ENCODE peak calls at places on chromosomes 4 and X, in seven cellular contexts. L, I, M, V, J, Y and C are unnamed samples.

GRCh38 chr4:163251204-163251603 is 81.2 kb downstream of the NPY1R start:
- DNase-seq in J (no peak), V (no peak), Y (peak), I (peak), M (no peak), L (peak), C (no peak)

GRCh38 chrX:33324099-33324498 is 112.8 kb upstream of the DMD start:
- DNase-seq in L (peak), Y (no peak), V (no peak), I (no peak), M (no peak), J (no peak), C (no peak)

GRCh38 chrX:47573334-47574095 is 8.7 kb upstream of the TIMP1 start:
- DNase-seq in J (peak), V (peak), Y (no peak), L (peak), I (peak), M (peak), C (peak)

GRCh38 chr4:181520790-181521189 is 722.4 kb upstream of the TENM3 start:
- DNase-seq in M (no peak), V (no peak), L (no peak), J (no peak), Y (no peak), I (no peak), C (no peak)

GRCh38 chr4:7539659-7540058 is 104.9 kb upstream of the PSAPL1 start:
- DNase-seq in Y (no peak), V (no peak), I (peak), J (no peak), M (no peak), L (peak), C (no peak)

GRCh38 chrX:152601848-152602616 is 35.7 kb upstream of the GABRQ start:
- DNase-seq in V (no peak), I (peak), L (peak), M (no peak), J (peak), Y (no peak), C (no peak)

GRCh38 chr4:76677571-76678326 is 220.2 kb downstream of the SOWAHB start:
- DNase-seq in M (no peak), L (no peak), J (no peak), Y (no peak), V (no peak), I (no peak), C (no peak)

GRCh38 chr4:24971192-24971591 is 58.4 kb upstream of the CCDC149 start:
- DNase-seq in J (no peak), L (no peak), V (no peak), M (no peak), Y (peak), I (no peak), C (no peak)

GRCh38 chr4:158728256-158728655 is 5.1 kb upstream of the PPID start:
- DNase-seq in L (no peak), J (no peak), V (no peak), M (no peak), I (no peak), Y (no peak), C (no peak)

GRCh38 chr4:13493793-13494192 is 9.7 kb upstream of the RAB28 start:
- DNase-seq in M (no peak), J (no peak), L (no peak), V (no peak), I (no peak), Y (no peak), C (no peak)
- H2BK5ac ChIP-seq in M (no peak), J (no peak), L (no peak), V (no peak), I (no peak), Y (no peak), C (no peak)

GRCh38 chr4:4672397-4672796 is 130.5 kb upstream of the STX18 start:
- DNase-seq in V (no peak), I (no peak), L (no peak), Y (no peak), M (no peak), J (no peak), C (no peak)

GRCh38 chr4:4673070-4673469 is 131.2 kb upstream of the STX18 start:
- DNase-seq in M (peak), L (peak), V (no peak), J (peak), Y (peak), I (peak), C (peak)

GRCh38 chr4:4670869-4671268 is 129.0 kb upstream of the STX18 start:
- DNase-seq in I (peak), Y (no peak), M (no peak), J (no peak), L (no peak), V (no peak), C (peak)

GRCh38 chr4:4675051-4675581 is 133.3 kb upstream of the STX18 start:
- DNase-seq in V (no peak), Y (no peak), M (no peak), I (no peak), J (no peak), L (no peak), C (no peak)

GRCh38 chr4:4671774-4672349 is 130.0 kb upstream of the STX18 start:
- DNase-seq in V (peak), Y (no peak), I (no peak), M (no peak), J (no peak), L (no peak), C (peak)
- H3K4me2 ChIP-seq in V (peak), Y (no peak), I (no peak), M (no peak), J (no peak), L (no peak), C (no peak)

DNA sequence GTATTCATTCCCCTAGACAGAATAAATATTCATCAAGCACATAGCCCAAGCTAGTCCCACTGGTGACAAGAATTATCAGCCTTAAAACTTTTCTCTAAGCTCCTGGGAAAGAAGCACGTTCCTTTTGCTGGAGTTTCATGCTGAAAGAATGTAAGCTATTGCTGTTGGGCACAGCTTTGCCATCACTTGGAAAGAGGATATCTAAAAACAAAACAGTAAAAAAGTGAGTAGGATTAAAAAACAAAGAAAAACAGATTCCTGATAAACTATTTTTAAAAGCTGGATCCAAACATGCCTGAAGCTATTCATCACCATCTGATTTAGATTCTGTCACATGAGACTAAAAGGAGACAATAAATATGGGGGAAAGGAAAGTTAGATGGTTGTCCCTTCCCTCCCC is 176.8 kb downstream of the SCFD2 start:
- DNase-seq in J (no peak), I (no peak), L (no peak), M (no peak), Y (peak), V (peak), C (peak)
- H2BK5ac ChIP-seq in J (no peak), I (no peak), L (no peak), M (no peak), Y (no peak), V (peak), C (no peak)

DNA sequence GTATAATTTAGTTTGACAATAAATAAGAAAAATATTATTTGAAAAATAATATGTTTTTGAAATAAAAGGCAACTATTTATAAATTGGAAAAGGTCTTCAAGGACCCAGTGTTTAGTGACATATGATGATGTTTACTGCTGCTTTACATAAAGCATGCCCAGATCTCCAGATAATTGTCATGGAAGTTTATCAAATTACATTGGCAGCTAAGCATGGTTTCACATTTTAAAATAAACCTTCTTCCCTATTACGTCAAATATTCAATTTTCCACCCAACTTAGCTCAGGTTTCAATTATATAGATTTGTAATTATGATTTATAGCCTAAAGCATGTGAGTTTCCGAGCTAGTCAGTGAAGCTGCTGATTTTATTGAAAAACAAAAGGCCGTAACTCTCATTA is 417.2 kb downstream of the CFAP47 start:
- DNase-seq in M (no peak), J (no peak), Y (no peak), L (no peak), I (no peak), V (no peak), C (no peak)
- H3K4me2 ChIP-seq in M (no peak), J (no peak), Y (no peak), L (no peak), I (no peak), V (no peak), C (no peak)

DNA sequence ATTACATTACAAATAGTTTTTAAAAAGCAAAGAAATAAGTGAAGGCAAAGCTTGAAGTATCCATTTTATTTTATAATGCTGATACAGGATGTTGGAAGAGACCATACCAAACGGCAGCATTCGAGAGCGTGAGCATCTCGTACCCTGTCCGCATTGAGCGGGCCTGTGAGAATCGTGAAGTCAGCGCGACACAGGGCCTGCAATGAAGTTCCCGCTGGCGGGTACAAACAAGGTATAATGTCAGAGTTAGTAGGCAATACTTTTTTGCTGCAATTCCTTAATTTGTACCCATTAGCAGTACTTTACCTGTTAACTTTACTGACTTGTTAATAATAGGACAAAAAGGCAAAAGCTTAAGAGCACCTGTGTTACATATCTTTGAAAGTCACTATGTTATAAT is 19.0 kb downstream of the HNRNPD start:
- DNase-seq in I (no peak), L (no peak), V (no peak), M (no peak), J (no peak), Y (no peak), C (no peak)
- H2BK5ac ChIP-seq in I (no peak), L (no peak), V (no peak), M (no peak), J (no peak), Y (no peak), C (no peak)

GRCh38 chrX:10012776-10013175 is 45.6 kb downstream of the CLDN34 start:
- DNase-seq in L (no peak), M (no peak), V (no peak), I (no peak), Y (no peak), J (no peak), C (no peak)
- H3K4me2 ChIP-seq in L (no peak), M (no peak), V (no peak), I (no peak), Y (no peak), J (peak), C (no peak)